ENCODE peak calls at places on chromosomes 3 and 15, in five cellular contexts. B, D, V, Y and E are unnamed samples.
A peak's percentile ranks its signal among the peaks of the same experiment; 100 is the strongest.

GRCh38 chr15:44011238-44011873 is 183.7 kb downstream of the FRMD5 start:
- DNase-seq in B (no peak), D (no peak), V (no peak), Y (no peak), E (no peak)

GRCh38 chr3:9110802-9111201 is 138.6 kb downstream of the SRGAP3 start:
- DNase-seq in B (peak; percentile 5), D (no peak), V (no peak), Y (no peak), E (no peak)

GRCh38 chr3:46706771-46707582 is 5.8 kb downstream of the TMIE start:
- DNase-seq in B (no peak), D (no peak), V (no peak), Y (no peak), E (no peak)

GRCh38 chr3:139217633-139218032 is 126.2 kb upstream of the MRPS22 start:
- DNase-seq in B (no peak), D (no peak), V (no peak), Y (no peak), E (no peak)

GRCh38 chr3:60707452-60708020 is 543.7 kb downstream of the FHIT start:
- DNase-seq in B (no peak), D (no peak), V (no peak), Y (no peak), E (no peak)

GRCh38 chr3:32304510-32304909 is 66.0 kb downstream of the CMTM8 start:
- DNase-seq in B (no peak), D (no peak), V (no peak), Y (no peak), E (no peak)

GRCh38 chr3:107212709-107213664 is 164.3 kb upstream of the CCDC54 start:
- DNase-seq in B (no peak), D (no peak), V (no peak), Y (no peak), E (no peak)

GRCh38 chr3:123390865-123391613 is 57.9 kb downstream of the ADCY5 start:
- DNase-seq in B (peak; percentile 65), D (no peak), V (no peak), Y (no peak), E (no peak)